ENCODE peak calls at places on chromosomes 4 and X, in four cellular contexts. F, N, D and L are unnamed samples.
A peak's percentile ranks its signal among the peaks of the same experiment; 100 is the strongest.

GRCh38 chrX:78710146-78710545 is 37.4 kb upstream of the LPAR4 start:
- DNase-seq in D (no peak), N (no peak), F (no peak), L (peak; percentile 1)

GRCh38 chr4:78168029-78168428 is 110.9 kb downstream of the FRAS1 start:
- DNase-seq in D (no peak), F (no peak), N (no peak), L (no peak)

GRCh38 chrX:131818297-131818936 is 204.7 kb upstream of the STK26 start:
- DNase-seq in F (no peak), N (no peak), D (no peak), L (no peak)

GRCh38 chr4:8688041-8688907 is 95.7 kb downstream of the CPZ start:
- DNase-seq in D (no peak), N (no peak), F (no peak), L (no peak)

GRCh38 chr4:54971474-54971950 is 153.9 kb downstream of the KDR start:
- DNase-seq in N (no peak), D (no peak), F (peak; percentile 66), L (peak; percentile 18)

GRCh38 chr4:142016031-142016430 is 379.6 kb downstream of the IL15 start:
- DNase-seq in D (no peak), N (no peak), F (no peak), L (no peak)

GRCh38 chrX:13719192-13719856 is 15.1 kb downstream of the TRAPPC2 start:
- DNase-seq in N (no peak), F (no peak), D (no peak), L (no peak)

GRCh38 chr4:142248946-142249345 is 597.2 kb downstream of the INPP4B start:
- DNase-seq in D (no peak), F (peak; percentile 74), N (no peak), L (peak; percentile 28)

GRCh38 chr4:153465583-153465921 is 608 bp upstream of the TMEM131L start:
- DNase-seq in F (peak; percentile 48), N (peak; percentile 34), D (peak; percentile 41), L (no peak)

GRCh38 chrX:121958886-121959285 is 911.5 kb downstream of the GLUD2 start:
- DNase-seq in D (no peak), N (no peak), F (peak; percentile 46), L (peak; percentile 7)

GRCh38 chr4:118400362-118400761 is 47.6 kb upstream of the PRSS12 start:
- DNase-seq in F (peak; percentile 36), N (no peak), D (no peak), L (no peak)

GRCh38 chr4:151031831-151032605 is 16.9 kb upstream of the LRBA start:
- DNase-seq in F (peak; percentile 87), D (no peak), N (no peak), L (peak; percentile 5)

GRCh38 chr4:84218002-84218401 is 281.1 kb downstream of the NKX6-1 start:
- DNase-seq in F (no peak), N (no peak), D (no peak), L (no peak)

GRCh38 chr4:60315586-60315985 is 884.5 kb upstream of the ADGRL3 start:
- DNase-seq in N (no peak), F (no peak), D (no peak), L (no peak)

GRCh38 chr4:184819786-184820185 is 6.0 kb downstream of the ACSL1 start:
- DNase-seq in D (no peak), F (no peak), N (no peak), L (no peak)

GRCh38 chrX:138845791-138846190 is 134.3 kb upstream of the FGF13 start:
- DNase-seq in N (no peak), D (no peak), F (no peak), L (no peak)

GRCh38 chr4:47525154-47525819 is 40.2 kb downstream of the ATP10D start:
- DNase-seq in D (no peak), N (no peak), F (peak; percentile 88), L (peak; percentile 80)

GRCh38 chr4:76518241-76518640 is 83.2 kb downstream of the SHROOM3 start:
- DNase-seq in F (no peak), D (no peak), N (no peak), L (no peak)

GRCh38 chrX:140514554-140514953 is 9.7 kb upstream of the SOX3 start:
- DNase-seq in D (no peak), N (no peak), F (no peak), L (no peak)

GRCh38 chr4:66863481-66863880 is 681.8 kb downstream of the CENPC start:
- DNase-seq in F (no peak), N (no peak), D (no peak), L (no peak)

GRCh38 chrX:75781618-75782017 is 3.4 kb downstream of the MAGEE2 start:
- DNase-seq in D (no peak), N (no peak), F (no peak), L (no peak)

GRCh38 chr4:25235401-25235800 is 1.6 kb downstream of the PI4K2B start:
- DNase-seq in D (no peak), F (no peak), N (no peak), L (no peak)

GRCh38 chr4:139154538-139154937 is 22.5 kb downstream of the ELF2 start:
- DNase-seq in N (no peak), F (no peak), D (no peak), L (no peak)

GRCh38 chr4:115675721-115676120 is 562.3 kb upstream of the NDST4 start:
- DNase-seq in N (no peak), D (no peak), F (no peak), L (no peak)

GRCh38 chr4:36088542-36088941 is 155.8 kb downstream of the ARAP2 start:
- DNase-seq in N (no peak), D (no peak), F (no peak), L (no peak)

GRCh38 chr4:25321703-25322102 is 9.1 kb downstream of the ZCCHC4 start:
- DNase-seq in D (no peak), N (no peak), F (peak; percentile 55), L (no peak)

GRCh38 chr4:87986508-87986907 is 11.0 kb downstream of the SPP1 start:
- DNase-seq in D (no peak), F (no peak), N (no peak), L (no peak)

GRCh38 chr4:66430856-66431255 is 760.6 kb upstream of the EPHA5 start:
- DNase-seq in N (no peak), F (peak; percentile 48), D (no peak), L (no peak)

GRCh38 chrX:40096395-40097091 is 1.2 kb downstream of the BCOR start:
- DNase-seq in F (no peak), D (no peak), N (peak; percentile 42), L (no peak)

GRCh38 chrX:118717703-118718391 is 9.6 kb upstream of the IL13RA1 start:
- DNase-seq in F (no peak), N (no peak), D (no peak), L (no peak)

GRCh38 chr4:52750819-52751348 is 341 bp downstream of the ERVMER34-1 start:
- DNase-seq in D (no peak), F (peak; percentile 35), N (no peak), L (no peak)

GRCh38 chr4:5045099-5045498 is 6.2 kb upstream of the STK32B start:
- DNase-seq in N (no peak), D (no peak), F (no peak), L (no peak)

GRCh38 chrX:40867352-40867751 is 132.0 kb upstream of the MED14 start:
- DNase-seq in D (no peak), F (peak; percentile 76), N (no peak), L (no peak)

GRCh38 chr4:163776961-163777360 is 282.5 kb downstream of the TMA16 start:
- DNase-seq in F (no peak), N (no peak), D (no peak), L (no peak)

GRCh38 chrX:84175943-84176342 is 12.1 kb downstream of the RPS6KA6 start:
- DNase-seq in N (no peak), F (peak; percentile 0), D (no peak), L (no peak)